ENCODE peak calls at places on chromosome 21, in five cellular contexts. N, D, A, B and Y are unnamed samples.
A peak's percentile ranks its signal among the peaks of the same experiment; 100 is the strongest.

GRCh38 chr21:40143822-40144525 is 276.7 kb downstream of the PCP4 start:
- DNase-seq in N (peak; percentile 43), D (peak; percentile 14), A (no peak), B (peak; percentile 47), Y (peak; percentile 50)

GRCh38 chr21:10464975-10465374 is 56.4 kb upstream of the TPTE start:
- DNase-seq in N (no peak), D (no peak), A (no peak), B (no peak), Y (no peak)

GRCh38 chr21:41610042-41610839 is 102.3 kb upstream of the TMPRSS2 start:
- DNase-seq in N (peak; percentile 78), D (peak; percentile 67), A (peak; percentile 81), B (peak; percentile 56), Y (peak; percentile 74)

GRCh38 chr21:32367158-32367557 is 25.7 kb downstream of the URB1 start:
- DNase-seq in N (no peak), D (no peak), A (no peak), B (peak; percentile 49), Y (peak; percentile 94)

GRCh38 chr21:18155508-18156193 is 89.0 kb upstream of the CHODL start:
- DNase-seq in N (no peak), D (peak; percentile 1), A (no peak), B (peak; percentile 55), Y (peak; percentile 63)

GRCh38 chr21:32772281-32773047 is 909 bp upstream of the PAXBP1 start:
- DNase-seq in N (peak; percentile 59), D (peak; percentile 42), A (no peak), B (no peak), Y (peak; percentile 43)

GRCh38 chr21:32719085-32719484 is 8.7 kb downstream of the SYNJ1 start:
- DNase-seq in N (no peak), D (no peak), A (no peak), B (no peak), Y (peak; percentile 28)

GRCh38 chr21:14863745-14864210 is 201.0 kb downstream of the NRIP1 start:
- DNase-seq in N (no peak), D (peak; percentile 16), A (no peak), B (no peak), Y (peak; percentile 45)

GRCh38 chr21:35090403-35090802 is 41.3 kb upstream of the RUNX1 start:
- DNase-seq in N (no peak), D (no peak), A (no peak), B (no peak), Y (no peak)

GRCh38 chr21:34986561-34987533 is 62.3 kb downstream of the RUNX1 start:
- DNase-seq in N (no peak), D (peak; percentile 80), A (no peak), B (peak; percentile 95), Y (peak; percentile 92)

GRCh38 chr21:16305686-16306085 is 575.9 kb downstream of the USP25 start:
- DNase-seq in N (no peak), D (peak; percentile 56), A (no peak), B (peak; percentile 73), Y (peak; percentile 77)

DNA sequence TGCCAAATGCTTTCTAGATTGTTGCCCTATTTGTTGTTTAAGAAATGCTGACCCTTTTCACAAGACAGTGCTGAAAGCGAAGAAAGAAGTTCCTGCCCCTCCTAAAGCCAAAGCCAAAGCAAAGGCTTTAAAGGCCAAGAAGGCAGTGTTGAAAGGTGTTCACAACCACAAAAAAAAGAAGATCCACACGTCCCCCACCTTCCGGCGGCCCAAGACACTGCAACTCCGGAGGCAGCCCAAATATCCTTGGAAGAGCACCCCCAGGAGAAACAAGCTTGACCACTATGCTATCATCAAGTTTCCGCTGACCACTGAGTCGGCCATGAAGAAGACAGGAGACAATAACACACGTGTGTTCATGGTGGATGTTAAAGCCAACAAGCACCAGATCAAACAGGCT is 55.7 kb downstream of the PSMG1 start:
- DNase-seq in N (no peak), D (no peak), A (no peak), B (no peak), Y (no peak)
- TF ChIP-seq CTCF in N (no peak), D (no peak), A (no peak), B (no peak), Y (no peak)

GRCh38 chr21:26961704-26962103 is 5.2 kb downstream of the ADAMTS5 start:
- DNase-seq in N (peak; percentile 26), D (no peak), A (no peak), B (no peak), Y (no peak)
- H3K4me3 ChIP-seq in N (no peak overlapping the region), D (no peak overlapping the region), A (no peak overlapping the region), B (no peak overlapping the region), Y (no peak overlapping the region)

GRCh38 chr21:28193189-28193588 is 799.5 kb downstream of the LTN1 start:
- DNase-seq in N (no peak), D (no peak), A (no peak), B (no peak), Y (peak; percentile 26)
- TF ChIP-seq CTCF in N (no peak), D (no peak), A (no peak), B (no peak), Y (peak; percentile 36)

DNA sequence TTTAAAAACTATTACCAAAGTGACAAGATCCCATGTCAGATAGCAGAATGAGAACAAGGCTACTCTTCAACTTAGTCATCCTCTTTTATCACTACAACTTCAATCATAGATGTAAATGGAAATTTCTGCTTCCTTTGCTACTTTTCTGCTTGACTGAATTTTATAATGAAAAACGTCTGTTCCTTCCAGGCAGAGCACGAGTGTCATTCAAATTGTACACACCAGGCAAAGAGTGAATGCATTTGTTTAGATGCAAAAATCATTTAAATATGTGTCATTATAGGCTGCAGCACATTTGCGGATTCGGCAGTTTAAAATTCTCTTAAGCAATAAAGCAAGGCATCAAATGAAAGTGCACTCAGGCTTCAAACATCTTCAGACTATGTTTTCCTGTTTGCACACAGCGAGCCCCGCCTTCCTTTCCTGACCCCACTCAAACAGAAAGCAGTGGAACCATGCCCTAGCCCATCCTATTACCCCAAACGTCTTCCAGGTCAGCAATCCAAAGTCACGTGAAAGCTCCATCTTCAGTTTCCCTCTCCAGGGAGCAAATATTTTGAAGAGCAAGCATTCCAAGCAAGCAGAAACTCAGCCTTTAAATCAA is 99.6 kb downstream of the APP start:
- DNase-seq in N (peak; percentile 40), D (peak; percentile 62), A (no peak), B (peak; percentile 64), Y (peak; percentile 90)
- H3K4me3 ChIP-seq in N (no peak overlapping the region), D (no peak overlapping the region), A (peak overlapping the region; percentile 17), B (peak overlapping the region; percentile 2), Y (peak overlapping the region; percentile 4)

GRCh38 chr21:31294691-31295090 is 49.4 kb downstream of the TIAM1 start:
- DNase-seq in N (no peak), D (no peak), A (no peak), B (no peak), Y (no peak)
- TF ChIP-seq CTCF in N (no peak), D (no peak), A (no peak), B (no peak), Y (no peak)

DNA sequence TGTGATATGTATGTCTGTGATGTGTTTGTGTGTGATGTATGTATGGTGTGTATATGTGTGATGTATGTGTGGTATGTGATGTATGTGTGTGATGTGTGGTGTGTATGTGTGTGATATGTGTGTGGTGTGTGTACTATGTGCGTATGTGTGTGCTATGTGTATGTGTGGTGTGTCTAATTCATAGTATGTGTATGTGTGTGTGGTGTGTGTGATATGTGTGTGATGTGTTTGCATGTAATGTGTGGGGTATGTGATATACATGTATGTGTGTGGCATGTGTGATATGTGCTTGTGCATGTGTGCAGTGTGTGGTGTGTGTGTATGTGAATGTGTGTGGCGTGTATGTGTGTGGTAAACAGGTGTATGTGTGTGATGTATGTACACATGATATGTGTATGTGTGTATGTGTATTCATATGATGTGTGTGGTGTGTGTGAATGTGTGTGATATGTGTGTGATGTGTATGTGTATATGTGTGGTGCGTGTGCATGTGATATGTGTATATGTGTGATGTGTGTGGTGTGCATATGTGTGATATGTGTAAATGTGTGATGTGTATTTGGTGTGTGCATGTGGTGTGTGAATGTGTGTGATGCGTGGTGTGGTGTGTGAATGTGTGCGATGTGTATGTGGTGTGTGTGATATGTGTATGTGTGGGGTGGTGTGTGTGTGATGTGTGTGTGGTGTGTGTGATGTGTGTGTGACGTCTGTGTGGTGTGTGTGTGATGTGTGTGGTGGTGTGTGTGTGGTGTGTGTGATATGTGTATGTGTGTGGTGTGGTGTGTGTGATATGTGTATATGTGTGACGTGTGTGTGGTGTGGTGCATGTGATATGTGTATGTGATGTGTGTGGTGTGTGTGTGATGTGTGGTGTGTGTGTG is 8.0 kb upstream of the PCBP3 start:
- DNase-seq in N (no peak), D (no peak), A (no peak), B (no peak), Y (no peak)
- H3K4me3 ChIP-seq in N (no peak overlapping the region), D (no peak overlapping the region), A (no peak overlapping the region), B (no peak overlapping the region), Y (no peak overlapping the region)

DNA sequence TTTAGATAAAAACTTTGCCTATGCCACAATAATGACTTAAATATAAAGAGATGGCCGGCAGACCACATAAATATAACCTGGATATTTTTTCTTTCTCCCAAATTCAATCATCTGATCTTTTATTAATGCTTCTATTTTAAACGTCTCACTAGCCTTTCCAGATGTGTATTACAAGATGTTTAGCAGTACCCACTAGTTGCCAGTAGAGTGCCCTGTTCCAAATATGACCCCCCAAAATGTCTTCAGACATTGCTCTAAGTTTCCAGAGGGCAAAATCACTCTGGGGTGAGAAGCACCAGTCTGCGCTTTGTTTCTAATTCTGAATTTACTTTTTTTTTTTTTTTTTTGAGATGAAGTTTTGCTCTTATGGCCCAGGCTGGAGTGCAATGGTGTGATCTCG is 268.1 kb downstream of the GRIK1 start:
- DNase-seq in N (no peak), D (no peak), A (no peak), B (no peak), Y (no peak)
- TF ChIP-seq CTCF in N (no peak), D (no peak), A (no peak), B (no peak), Y (peak; percentile 15)

DNA sequence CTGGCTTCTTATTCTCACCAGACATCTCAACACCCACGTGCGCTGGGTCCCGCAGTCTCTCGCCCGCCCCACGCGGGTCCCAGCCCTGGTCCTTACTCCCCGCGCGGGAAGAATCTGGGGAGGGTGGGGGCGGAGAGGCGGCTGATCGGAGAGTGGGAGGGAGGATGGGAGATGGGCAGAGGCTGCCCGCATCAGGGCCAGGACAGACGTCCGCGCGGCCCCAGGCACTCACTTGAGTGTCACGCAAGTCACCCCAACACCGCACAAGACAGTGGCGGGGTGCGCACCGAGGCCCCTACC is 6.1 kb upstream of the SIM2 start:
- DNase-seq in N (no peak), D (no peak), A (no peak), B (no peak), Y (no peak)
- H3K4me3 ChIP-seq in N (no peak overlapping the region), D (no peak overlapping the region), A (no peak overlapping the region), B (no peak overlapping the region), Y (no peak overlapping the region)

GRCh38 chr21:46091118-46091517 is 6.8 kb upstream of the COL6A2 start:
- DNase-seq in N (no peak), D (no peak), A (no peak), B (no peak), Y (no peak)

GRCh38 chr21:46092811-46093667 is 4.9 kb upstream of the COL6A2 start:
- DNase-seq in N (no peak), D (no peak), A (peak; percentile 59), B (no peak), Y (no peak)

GRCh38 chr21:46093668-46094400 is 4.1 kb upstream of the COL6A2 start:
- DNase-seq in N (no peak), D (no peak), A (peak; percentile 44), B (no peak), Y (no peak)

GRCh38 chr21:46092026-46092764 is 5.7 kb upstream of the COL6A2 start:
- DNase-seq in N (peak; percentile 49), D (peak; percentile 97), A (peak; percentile 56), B (peak; percentile 97), Y (peak; percentile 89)

DNA sequence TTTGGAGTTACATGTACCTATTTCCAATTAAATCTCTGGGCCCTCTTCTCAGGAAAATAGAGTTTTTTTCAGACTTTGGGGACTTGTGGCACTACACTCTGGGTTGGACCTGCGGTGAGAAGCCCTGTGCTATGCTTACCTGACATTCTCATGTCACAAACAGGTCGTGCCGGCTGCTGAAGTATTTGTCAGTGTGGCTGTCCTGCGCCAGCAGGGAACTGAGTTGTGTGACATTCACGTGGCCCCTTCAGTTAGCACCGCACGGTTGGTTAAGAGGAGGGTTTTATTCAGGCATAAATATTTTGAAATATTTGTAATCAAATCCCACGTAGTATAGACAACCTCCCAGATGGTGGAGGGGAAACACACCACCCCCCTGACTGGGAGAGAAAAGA is 6.3 kb upstream of the COL6A2 start:
- DNase-seq in N (no peak), D (no peak), A (peak; percentile 23), B (no peak), Y (no peak)
- TF ChIP-seq CTCF in N (no peak), D (no peak), A (no peak), B (no peak), Y (no peak)